ENCODE peak calls at places on chromosomes 13 and 19, in seven cellular contexts. I, L, Z, F, Q, N and U are unnamed samples.
A peak's percentile ranks its signal among the peaks of the same experiment; 100 is the strongest.

GRCh38 chr19:39497850-39498261 is 891 bp upstream of the DLL3 start:
- DNase-seq in I (no peak), L (peak; percentile 49), Z (no peak), F (peak; percentile 30), Q (no peak), N (peak; percentile 24), U (no peak)

GRCh38 chr13:34391071-34391470 is 551.0 kb upstream of the NBEA start:
- DNase-seq in I (no peak), L (no peak), Z (no peak), F (peak; percentile 79), Q (no peak), N (peak; percentile 83), U (peak; percentile 65)

GRCh38 chr13:95743192-95743591 is 66.3 kb downstream of the DNAJC3 start:
- DNase-seq in I (no peak), L (no peak), Z (no peak), F (no peak), Q (no peak), N (no peak), U (no peak)

GRCh38 chr13:101917475-101917810 is 465.0 kb downstream of the ITGBL1 start:
- DNase-seq in I (no peak), L (no peak), Z (no peak), F (no peak), Q (no peak), N (no peak), U (no peak)

GRCh38 chr13:60583196-60583908 is 186.3 kb downstream of the TDRD3 start:
- DNase-seq in I (no peak), L (no peak), Z (no peak), F (no peak), Q (no peak), N (peak; percentile 85), U (peak; percentile 78)

GRCh38 chr13:70523622-70524021 is 415.4 kb upstream of the KLHL1 start:
- DNase-seq in I (no peak), L (no peak), Z (no peak), F (peak; percentile 8), Q (no peak), N (peak; percentile 9), U (no peak)

GRCh38 chr13:42048625-42049453 is at the start of gene DGKH:
- DNase-seq in I (peak; percentile 50), L (peak; percentile 87), Z (peak; percentile 78), F (peak; percentile 80), Q (peak; percentile 32), N (peak; percentile 77), U (peak; percentile 66)

GRCh38 chr19:13301627-13302334 is 151.6 kb downstream of the IER2 start:
- DNase-seq in I (no peak), L (no peak), Z (no peak), F (no peak), Q (no peak), N (no peak), U (no peak)

GRCh38 chr13:43787518-43787891 is 733 bp upstream of the ENOX1 start:
- DNase-seq in I (no peak), L (no peak), Z (no peak), F (no peak), Q (no peak), N (no peak), U (peak; percentile 21)

GRCh38 chr19:961866-962620 is 22.1 kb upstream of the WDR18 start:
- DNase-seq in I (no peak), L (no peak), Z (no peak), F (peak; percentile 45), Q (no peak), N (peak; percentile 36), U (peak; percentile 25)

GRCh38 chr19:3373971-3374368 is 7.6 kb downstream of the NFIC start:
- DNase-seq in I (no peak), L (no peak), Z (no peak), F (no peak), Q (no peak), N (no peak), U (no peak)

GRCh38 chr13:100245099-100245498 is 156.2 kb downstream of the PCCA start:
- DNase-seq in I (no peak), L (no peak), Z (no peak), F (no peak), Q (no peak), N (peak; percentile 18), U (no peak)

GRCh38 chr13:44276061-44276460 is 97.6 kb upstream of the SERP2 start:
- DNase-seq in I (no peak), L (no peak), Z (no peak), F (no peak), Q (no peak), N (no peak), U (no peak)

GRCh38 chr13:111900390-111901180 is 166.4 kb upstream of the SOX1 start:
- DNase-seq in I (no peak), L (no peak), Z (no peak), F (no peak), Q (no peak), N (no peak), U (no peak)

GRCh38 chr13:58999851-59000250 is 1163.9 kb downstream of the DIAPH3 start:
- DNase-seq in I (no peak), L (no peak), Z (no peak), F (no peak), Q (no peak), N (peak; percentile 56), U (no peak)

GRCh38 chr19:38276942-38277517 is 12.7 kb downstream of the SPINT2 start:
- DNase-seq in I (no peak), L (no peak), Z (no peak), F (no peak), Q (no peak), N (no peak), U (no peak)

GRCh38 chr13:76773695-76774094 is 112.5 kb downstream of the KCTD12 start:
- DNase-seq in I (no peak), L (no peak), Z (no peak), F (no peak), Q (no peak), N (no peak), U (no peak)

GRCh38 chr19:3823345-3823704 is 37.1 kb upstream of the MATK start:
- DNase-seq in I (no peak), L (no peak), Z (no peak), F (no peak), Q (no peak), N (no peak), U (no peak)

GRCh38 chr13:45149964-45150363 is 29.7 kb downstream of the GTF2F2 start:
- DNase-seq in I (no peak), L (no peak), Z (no peak), F (no peak), Q (no peak), N (no peak), U (no peak)

GRCh38 chr19:9849786-9850185 is 14.7 kb downstream of the PIN1 start:
- DNase-seq in I (no peak), L (no peak), Z (no peak), F (no peak), Q (no peak), N (no peak), U (no peak)

GRCh38 chr19:9848761-9849160 is 13.6 kb downstream of the PIN1 start:
- DNase-seq in I (no peak), L (no peak), Z (no peak), F (no peak), Q (no peak), N (no peak), U (no peak)

GRCh38 chr19:9848060-9848459 is 12.9 kb downstream of the PIN1 start:
- DNase-seq in I (no peak), L (no peak), Z (no peak), F (no peak), Q (peak; percentile 44), N (no peak), U (no peak)

GRCh38 chr19:9850235-9850959 is 15.3 kb downstream of the PIN1 start:
- DNase-seq in I (no peak), L (no peak), Z (no peak), F (no peak), Q (no peak), N (no peak), U (no peak)

GRCh38 chr19:9847087-9847671 is 12.1 kb downstream of the PIN1 start:
- DNase-seq in I (no peak), L (peak; percentile 65), Z (no peak), F (peak; percentile 91), Q (no peak), N (peak; percentile 91), U (peak; percentile 93)
- TF ChIP-seq CTCF in I (no peak), L (no peak), Z (no peak), F (peak; percentile 79), Q (no peak), N (peak; percentile 74), U (peak; percentile 92)

DNA sequence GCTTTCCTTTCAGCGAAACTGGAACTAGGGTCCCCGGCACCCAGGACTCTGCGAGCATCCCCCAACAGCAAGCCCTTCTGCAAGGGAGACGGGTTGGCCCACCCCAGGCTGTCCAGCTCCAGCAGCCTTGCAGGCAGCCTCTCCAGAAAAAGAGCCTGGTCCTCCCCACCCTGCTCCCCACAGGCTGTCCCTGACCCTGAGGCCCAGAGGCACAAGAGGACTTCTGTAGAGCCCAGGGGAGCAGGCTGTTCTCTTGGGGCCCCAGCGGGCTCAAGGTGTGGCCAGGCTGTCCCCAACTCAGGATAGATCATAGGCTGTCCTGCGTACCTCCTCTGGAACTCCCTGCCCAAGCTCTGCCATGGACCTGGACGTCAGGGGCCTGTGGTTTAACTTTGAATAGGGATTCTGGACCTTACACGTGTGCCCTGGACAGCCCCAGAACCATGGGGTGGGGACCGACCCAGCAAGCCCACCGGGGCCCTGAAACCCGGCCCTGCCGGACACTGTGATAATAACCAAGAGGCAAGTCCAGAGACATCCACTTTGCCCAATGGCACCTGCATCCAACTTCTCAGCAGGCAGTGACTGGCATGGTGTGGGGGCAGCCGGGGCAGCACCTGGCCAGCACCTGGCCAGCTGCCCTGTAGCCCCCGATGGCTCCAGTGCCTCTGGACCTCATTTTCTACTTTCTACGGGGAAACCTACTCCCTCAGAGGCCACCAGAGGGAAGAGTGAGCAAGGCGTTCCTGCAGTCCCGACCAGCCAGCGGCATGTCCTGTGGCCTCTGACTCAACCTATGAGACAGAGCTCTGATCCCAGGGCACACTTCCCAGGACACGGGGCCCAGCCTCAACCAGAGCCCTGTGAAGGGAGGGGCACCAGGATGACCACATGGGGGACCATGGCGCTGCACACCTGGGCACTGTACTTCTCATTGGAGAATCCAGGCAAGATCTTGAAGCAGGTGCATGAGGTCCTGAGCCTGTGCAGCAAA is 50.9 kb upstream of the TPM4 start:
- DNase-seq in I (no peak), L (no peak), Z (peak; percentile 21), F (peak; percentile 13), Q (no peak), N (peak; percentile 36), U (peak; percentile 85)
- TF ChIP-seq CTCF in I (no peak), L (no peak), Z (peak; percentile 14), F (peak; percentile 37), Q (no peak), N (peak; percentile 58), U (peak; percentile 81)

GRCh38 chr19:53537523-53538377 is at the start of gene ZNF331:
- DNase-seq in I (peak; percentile 85), L (peak; percentile 88), Z (peak; percentile 80), F (peak; percentile 69), Q (peak; percentile 81), N (peak; percentile 71), U (peak; percentile 75)
- TF ChIP-seq CTCF in I (no peak), L (peak; percentile 72), Z (peak; percentile 87), F (peak; percentile 35), Q (no peak), N (no peak), U (peak; percentile 26)

DNA sequence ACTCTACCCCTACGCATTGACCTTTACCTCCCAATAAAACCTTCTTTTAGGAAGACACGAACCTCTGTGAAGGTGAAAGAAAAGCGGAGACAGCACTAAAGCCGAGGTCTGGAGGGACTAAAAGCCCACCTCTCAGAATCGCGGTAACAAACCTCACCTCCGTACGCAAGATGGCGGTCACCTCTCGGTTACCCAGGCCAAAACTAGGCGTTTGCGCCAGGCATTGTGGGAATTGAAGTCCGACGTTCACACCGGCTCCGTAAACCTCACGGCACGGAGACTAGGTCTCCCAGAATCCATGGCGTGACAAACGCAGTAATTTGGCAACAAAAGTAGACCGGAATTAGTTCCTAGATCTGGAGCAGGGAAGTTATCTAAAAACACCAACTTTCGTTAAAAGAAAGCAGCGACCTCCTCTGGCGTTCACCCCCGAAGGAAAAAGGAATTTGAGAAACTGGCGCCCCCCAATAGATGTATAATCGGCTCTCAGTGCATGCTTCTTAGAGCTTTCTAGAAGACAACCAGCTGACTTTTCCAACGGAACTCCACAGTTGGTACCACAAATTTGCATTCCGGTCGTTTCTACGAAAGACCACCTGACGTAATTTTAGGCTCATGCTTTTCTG is at the start of gene N4BP2L2:
- DNase-seq in I (peak; percentile 77), L (peak; percentile 94), Z (peak; percentile 98), F (peak; percentile 97), Q (peak; percentile 87), N (peak; percentile 96), U (peak; percentile 98)
- TF ChIP-seq CTCF in I (no peak), L (peak; percentile 67), Z (no peak), F (peak; percentile 12), Q (peak; percentile 33), N (peak; percentile 38), U (peak; percentile 24)